ENCODE peak calls at places on chromosomes 12 and 14, in eight cellular contexts. B is tibial nerve, M is left ventricle myocardium inferior, L is fibroblast of lung, F is ovary, O is spleen, E is uterus, C is dorsolateral prefrontal cortex. K is an unnamed sample.

GRCh38 chr14:99574099-99574880 is 29.7 kb downstream of the CCDC85C start:
- DNase-seq in B (peak), M (peak), L (peak), F (peak), O (no peak), E (peak), C (no peak), K (no peak)

GRCh38 chr12:91910871-91911388 is 234.7 kb downstream of the BTG1 start:
- DNase-seq in B (no peak), M (no peak), L (no peak), F (no peak), O (no peak), E (no peak), C (no peak), K (no peak)

GRCh38 chr12:72264548-72265175 is 7.5 kb upstream of the TRHDE start:
- DNase-seq in B (no peak), M (no peak), L (no peak), F (no peak), O (no peak), E (no peak), C (no peak), K (no peak)

GRCh38 chr14:103071544-103072251 is 12.3 kb upstream of the LBHD2 start:
- DNase-seq in B (no peak), M (no peak), L (no peak), F (no peak), O (peak), E (no peak), C (no peak), K (no peak)

GRCh38 chr14:77469041-77469440 is 11.1 kb downstream of the AHSA1 start:
- DNase-seq in B (no peak), M (no peak), L (no peak), F (no peak), O (no peak), E (no peak), C (no peak), K (no peak)

GRCh38 chr12:88594780-88595179 is 14.5 kb upstream of the KITLG start:
- DNase-seq in B (no peak), M (no peak), L (no peak), F (no peak), O (no peak), E (no peak), C (no peak), K (no peak)

GRCh38 chr12:48542300-48542928 is 17.0 kb downstream of the OR8S1 start:
- DNase-seq in B (no peak), M (no peak), L (peak), F (no peak), O (no peak), E (no peak), C (no peak), K (no peak)

GRCh38 chr12:124039276-124039675 is 66.3 kb downstream of the ZNF664 start:
- DNase-seq in B (no peak), M (no peak), L (peak), F (no peak), O (no peak), E (no peak), C (no peak), K (no peak)

GRCh38 chr12:112855375-112855774 is 51.4 kb upstream of the OAS1 start:
- DNase-seq in B (no peak), M (no peak), L (no peak), F (no peak), O (no peak), E (no peak), C (no peak), K (no peak)

GRCh38 chr12:78698747-78699146 is 165.8 kb upstream of the SYT1 start:
- DNase-seq in B (no peak), M (no peak), L (peak), F (no peak), O (no peak), E (no peak), C (no peak), K (no peak)

GRCh38 chr14:60724080-60724618 is at the start of gene SIX4:
- DNase-seq in B (peak), M (peak), L (peak), F (peak), O (no peak), E (peak), C (peak), K (peak)

GRCh38 chr14:60721331-60722162 is 2.6 kb downstream of the SIX4 start:
- DNase-seq in B (no peak), M (no peak), L (peak), F (peak), O (peak), E (peak), C (no peak), K (peak)

GRCh38 chr12:21418403-21418802 is 19.1 kb upstream of the PYROXD1 start:
- DNase-seq in B (no peak), M (no peak), L (no peak), F (no peak), O (no peak), E (no peak), C (no peak), K (no peak)

GRCh38 chr14:37491076-37491475 is 104.0 kb downstream of the FOXA1 start:
- DNase-seq in B (no peak), M (no peak), L (no peak), F (no peak), O (no peak), E (no peak), C (no peak), K (no peak)

GRCh38 chr12:269216-269615 is 6.6 kb upstream of the SLC6A13 start:
- DNase-seq in B (peak), M (no peak), L (no peak), F (peak), O (no peak), E (no peak), C (peak), K (no peak)

GRCh38 chr12:119676573-119676972 is 8.6 kb downstream of the PRKAB1 start:
- DNase-seq in B (no peak), M (no peak), L (no peak), F (no peak), O (peak), E (no peak), C (no peak), K (no peak)

GRCh38 chr12:115312901-115313300 is 628.9 kb upstream of the TBX3 start:
- DNase-seq in B (no peak), M (no peak), L (no peak), F (no peak), O (no peak), E (no peak), C (no peak), K (no peak)

GRCh38 chr14:33563492-33563891 is 387.4 kb downstream of the EGLN3 start:
- DNase-seq in B (no peak), M (no peak), L (peak), F (no peak), O (no peak), E (no peak), C (no peak), K (no peak)

GRCh38 chr12:105409881-105410471 is 79.5 kb downstream of the C12orf75 start:
- DNase-seq in B (peak), M (peak), L (peak), F (no peak), O (no peak), E (peak), C (no peak), K (no peak)

GRCh38 chr12:108253540-108253939 is 85.6 kb downstream of the CMKLR1 start:
- DNase-seq in B (no peak), M (no peak), L (no peak), F (no peak), O (no peak), E (no peak), C (peak), K (no peak)

GRCh38 chr14:104031384-104031783 is 54.1 kb upstream of the ASPG start:
- DNase-seq in B (no peak), M (no peak), L (no peak), F (no peak), O (no peak), E (no peak), C (no peak), K (no peak)

GRCh38 chr14:70416322-70416716 is 571 bp downstream of the SYNJ2BP start:
- DNase-seq in B (no peak), M (no peak), L (peak), F (no peak), O (no peak), E (no peak), C (no peak), K (no peak)

GRCh38 chr12:89756638-89757321 is 48.1 kb upstream of the ATP2B1 start:
- DNase-seq in B (no peak), M (no peak), L (peak), F (no peak), O (no peak), E (no peak), C (no peak), K (no peak)

GRCh38 chr12:124027753-124028559 is 54.9 kb downstream of the ZNF664 start:
- DNase-seq in B (no peak), M (peak), L (no peak), F (no peak), O (no peak), E (no peak), C (no peak), K (no peak)

GRCh38 chr14:69839661-69840060 is 39.6 kb upstream of the SMOC1 start:
- DNase-seq in B (no peak), M (no peak), L (no peak), F (no peak), O (no peak), E (no peak), C (no peak), K (no peak)

GRCh38 chr12:68480526-68480925 is 130.2 kb upstream of the RAP1B start:
- DNase-seq in B (no peak), M (no peak), L (no peak), F (no peak), O (no peak), E (no peak), C (no peak), K (no peak)

GRCh38 chr12:52454411-52455201 is 2.7 kb upstream of the KRT6B start:
- DNase-seq in B (no peak), M (no peak), L (peak), F (no peak), O (no peak), E (no peak), C (no peak), K (no peak)

GRCh38 chr12:123267991-123268843 is 3.4 kb downstream of the CDK2AP1 start:
- DNase-seq in B (no peak), M (peak), L (peak), F (peak), O (peak), E (no peak), C (peak), K (no peak)

GRCh38 chr12:61993734-61994345 is 266.4 kb upstream of the USP15 start:
- DNase-seq in B (no peak), M (no peak), L (no peak), F (no peak), O (no peak), E (no peak), C (no peak), K (no peak)

GRCh38 chr12:63042646-63043045 is 107.7 kb upstream of the PPM1H start:
- DNase-seq in B (no peak), M (no peak), L (peak), F (no peak), O (no peak), E (no peak), C (no peak), K (no peak)

GRCh38 chr12:1859643-1860042 is 39.3 kb downstream of the LRTM2 start:
- DNase-seq in B (no peak), M (no peak), L (peak), F (no peak), O (no peak), E (no peak), C (no peak), K (peak)

GRCh38 chr14:92754956-92755355 is 6.5 kb upstream of the LGMN start:
- DNase-seq in B (no peak), M (no peak), L (no peak), F (no peak), O (no peak), E (no peak), C (no peak), K (no peak)

GRCh38 chr14:67457782-67458181 is 30.7 kb downstream of the TMEM229B start:
- DNase-seq in B (no peak), M (peak), L (peak), F (no peak), O (no peak), E (no peak), C (no peak), K (no peak)

GRCh38 chr12:95721320-95721719 is 69.2 kb downstream of the NTN4 start:
- DNase-seq in B (no peak), M (no peak), L (no peak), F (no peak), O (no peak), E (no peak), C (no peak), K (no peak)
- TF ChIP-seq CTCF in B (no peak), M (peak), L (peak), F (no peak), O (no peak), E (no peak), C (no peak), K (peak)

GRCh38 chr12:47411961-47412360 is 293.9 kb downstream of the RPAP3 start:
- DNase-seq in B (no peak), M (no peak), L (peak), F (no peak), O (no peak), E (no peak), C (no peak), K (no peak)
- H3K27ac ChIP-seq in B (no peak), M (no peak), L (no peak), F (no peak), O (no peak), E (no peak), C (no peak), K (no peak)

GRCh38 chr14:35351897-35352273 is 52.7 kb downstream of the NFKBIA start:
- DNase-seq in B (no peak), M (no peak), L (no peak), F (no peak), O (no peak), E (no peak), C (no peak), K (no peak)
- TF ChIP-seq CTCF in B (no peak), M (no peak), L (no peak), F (no peak), O (no peak), E (no peak), C (no peak), K (no peak)

DNA sequence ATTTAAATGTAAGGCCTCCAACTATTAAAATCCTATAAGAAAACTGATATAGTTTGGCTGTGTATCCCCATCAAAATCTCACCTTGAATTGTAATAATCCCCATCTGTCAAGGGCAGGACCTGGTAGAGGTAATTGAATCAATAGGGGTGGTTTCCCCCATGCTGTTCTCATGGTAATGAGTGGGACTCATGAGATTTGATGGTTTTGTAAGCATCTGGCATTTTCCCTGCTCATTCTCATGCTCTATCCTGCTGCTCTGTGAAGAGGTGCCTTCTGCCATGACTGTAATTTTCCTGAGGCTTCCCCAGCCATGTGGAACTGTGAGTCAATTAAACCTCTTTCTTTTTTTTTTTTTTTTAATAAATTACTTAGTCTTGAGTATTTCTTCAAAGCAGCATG is 31.9 kb downstream of the TSPAN19 start:
- DNase-seq in B (no peak), M (no peak), L (no peak), F (no peak), O (no peak), E (no peak), C (no peak), K (no peak)
- H3K27ac ChIP-seq in B (no peak), M (no peak), L (no peak), F (no peak), O (no peak), E (no peak), C (no peak), K (no peak)